ENCODE peak calls at places on chromosomes 11 and 22, in five cellular contexts. One of them, this sample, is unnamed.

GRCh38 chr22:45502215-45503070 is at the start of gene FBLN1:
- DNase-seq in fibroblast of lung: peak
- DNase-seq in brain microvascular endothelial cell: no peak
- DNase-seq in right lobe of liver: peak
- DNase-seq in tibial artery: no peak
- DNase-seq in this sample: peak

GRCh38 chr22:26573026-26573662 is 16.8 kb downstream of the TPST2 start:
- DNase-seq in fibroblast of lung: peak
- DNase-seq in brain microvascular endothelial cell: no peak
- DNase-seq in right lobe of liver: peak
- DNase-seq in tibial artery: peak
- DNase-seq in this sample: no peak

GRCh38 chr11:46363455-46363920 is 16.2 kb downstream of the DGKZ start:
- DNase-seq in right lobe of liver: no peak
- DNase-seq in tibial artery: no peak
- DNase-seq in fibroblast of lung: peak
- DNase-seq in brain microvascular endothelial cell: peak
- DNase-seq in this sample: peak

GRCh38 chr22:46584081-46584903 is 35.9 kb upstream of the GRAMD4 start:
- DNase-seq in fibroblast of lung: peak
- DNase-seq in right lobe of liver: peak
- DNase-seq in brain microvascular endothelial cell: peak
- DNase-seq in tibial artery: no peak
- DNase-seq in this sample: no peak

GRCh38 chr11:64331569-64332371 is 8.2 kb upstream of the CCDC88B start:
- DNase-seq in fibroblast of lung: peak
- DNase-seq in right lobe of liver: peak
- DNase-seq in brain microvascular endothelial cell: peak
- DNase-seq in tibial artery: peak
- DNase-seq in this sample: peak

GRCh38 chr11:77203901-77204755 is 76.1 kb downstream of the MYO7A start:
- DNase-seq in fibroblast of lung: no peak
- DNase-seq in brain microvascular endothelial cell: no peak
- DNase-seq in right lobe of liver: no peak
- DNase-seq in tibial artery: no peak
- DNase-seq in this sample: no peak

GRCh38 chr22:22684605-22685561 is 40.5 kb downstream of the GGTLC2 start:
- DNase-seq in tibial artery: no peak
- DNase-seq in right lobe of liver: peak
- DNase-seq in brain microvascular endothelial cell: peak
- DNase-seq in fibroblast of lung: peak
- DNase-seq in this sample: no peak

GRCh38 chr22:20312396-20313191 is 7.3 kb downstream of the DGCR6L start:
- DNase-seq in right lobe of liver: peak
- DNase-seq in fibroblast of lung: no peak
- DNase-seq in tibial artery: no peak
- DNase-seq in brain microvascular endothelial cell: no peak
- DNase-seq in this sample: no peak

GRCh38 chr22:37195921-37196320 is 7.9 kb upstream of the C1QTNF6 start:
- DNase-seq in tibial artery: peak
- DNase-seq in right lobe of liver: no peak
- DNase-seq in brain microvascular endothelial cell: no peak
- DNase-seq in fibroblast of lung: peak
- DNase-seq in this sample: no peak

GRCh38 chr22:43510226-43511070 is 98.6 kb downstream of the MPPED1 start:
- DNase-seq in tibial artery: no peak
- DNase-seq in right lobe of liver: peak
- DNase-seq in brain microvascular endothelial cell: no peak
- DNase-seq in fibroblast of lung: no peak
- DNase-seq in this sample: no peak

GRCh38 chr11:11993814-11994213 is 14.6 kb downstream of the DKK3 start:
- DNase-seq in fibroblast of lung: peak
- DNase-seq in brain microvascular endothelial cell: peak
- DNase-seq in tibial artery: no peak
- DNase-seq in right lobe of liver: no peak
- DNase-seq in this sample: peak

GRCh38 chr11:57200937-57201336 is 19.2 kb downstream of the LRRC55 start:
- DNase-seq in brain microvascular endothelial cell: no peak
- DNase-seq in fibroblast of lung: no peak
- DNase-seq in right lobe of liver: no peak
- DNase-seq in tibial artery: no peak
- DNase-seq in this sample: no peak

GRCh38 chr11:85889676-85890579 is 34.7 kb downstream of the CCDC83 start:
- DNase-seq in brain microvascular endothelial cell: peak
- DNase-seq in tibial artery: no peak
- DNase-seq in fibroblast of lung: peak
- DNase-seq in right lobe of liver: no peak
- DNase-seq in this sample: peak

GRCh38 chr11:42161886-42162285 is 702.4 kb upstream of the LRRC4C start:
- DNase-seq in right lobe of liver: no peak
- DNase-seq in fibroblast of lung: peak
- DNase-seq in brain microvascular endothelial cell: peak
- DNase-seq in tibial artery: no peak
- DNase-seq in this sample: no peak

GRCh38 chr11:1086171-1087102 is 11.8 kb downstream of the MUC2 start:
- DNase-seq in tibial artery: no peak
- DNase-seq in brain microvascular endothelial cell: no peak
- DNase-seq in fibroblast of lung: no peak
- DNase-seq in right lobe of liver: peak
- DNase-seq in this sample: no peak

GRCh38 chr11:129733981-129734380 is 81.7 kb upstream of the TMEM45B start:
- DNase-seq in tibial artery: no peak
- DNase-seq in brain microvascular endothelial cell: no peak
- DNase-seq in right lobe of liver: no peak
- DNase-seq in fibroblast of lung: no peak
- DNase-seq in this sample: no peak

GRCh38 chr11:12284321-12285050 is 92.9 kb upstream of the PARVA start:
- DNase-seq in brain microvascular endothelial cell: peak
- DNase-seq in fibroblast of lung: peak
- DNase-seq in right lobe of liver: no peak
- DNase-seq in tibial artery: no peak
- DNase-seq in this sample: no peak

GRCh38 chr11:45596571-45596970 is 68.9 kb downstream of the CHST1 start:
- DNase-seq in fibroblast of lung: no peak
- DNase-seq in tibial artery: no peak
- DNase-seq in brain microvascular endothelial cell: no peak
- DNase-seq in right lobe of liver: no peak
- DNase-seq in this sample: no peak

GRCh38 chr22:43876866-43877509 is 14.7 kb upstream of the SULT4A1 start:
- DNase-seq in fibroblast of lung: no peak
- DNase-seq in brain microvascular endothelial cell: no peak
- DNase-seq in tibial artery: no peak
- DNase-seq in right lobe of liver: no peak
- DNase-seq in this sample: no peak

GRCh38 chr11:44645832-44646231 is 80.4 kb downstream of the CD82 start:
- DNase-seq in fibroblast of lung: no peak
- DNase-seq in brain microvascular endothelial cell: no peak
- DNase-seq in tibial artery: no peak
- DNase-seq in right lobe of liver: no peak
- DNase-seq in this sample: no peak

GRCh38 chr22:23073506-23074229 is 3.3 kb downstream of the GNAZ start:
- DNase-seq in right lobe of liver: peak
- DNase-seq in tibial artery: no peak
- DNase-seq in fibroblast of lung: no peak
- DNase-seq in brain microvascular endothelial cell: no peak
- DNase-seq in this sample: no peak

GRCh38 chr11:115930886-115931537 is 426.8 kb upstream of the CADM1 start:
- DNase-seq in tibial artery: no peak
- DNase-seq in right lobe of liver: no peak
- DNase-seq in brain microvascular endothelial cell: no peak
- DNase-seq in fibroblast of lung: peak
- DNase-seq in this sample: no peak

GRCh38 chr11:87187930-87188329 is 150.2 kb downstream of the TMEM135 start:
- DNase-seq in fibroblast of lung: no peak
- DNase-seq in tibial artery: no peak
- DNase-seq in brain microvascular endothelial cell: no peak
- DNase-seq in right lobe of liver: no peak
- DNase-seq in this sample: no peak

GRCh38 chr11:61150656-61151544 is 10.3 kb downstream of the VPS37C start:
- DNase-seq in brain microvascular endothelial cell: no peak
- DNase-seq in fibroblast of lung: no peak
- DNase-seq in right lobe of liver: peak
- DNase-seq in tibial artery: no peak
- DNase-seq in this sample: no peak

GRCh38 chr11:129731316-129731715 is 84.3 kb upstream of the TMEM45B start:
- DNase-seq in fibroblast of lung: no peak
- DNase-seq in tibial artery: no peak
- DNase-seq in brain microvascular endothelial cell: no peak
- DNase-seq in right lobe of liver: peak
- DNase-seq in this sample: peak

DNA sequence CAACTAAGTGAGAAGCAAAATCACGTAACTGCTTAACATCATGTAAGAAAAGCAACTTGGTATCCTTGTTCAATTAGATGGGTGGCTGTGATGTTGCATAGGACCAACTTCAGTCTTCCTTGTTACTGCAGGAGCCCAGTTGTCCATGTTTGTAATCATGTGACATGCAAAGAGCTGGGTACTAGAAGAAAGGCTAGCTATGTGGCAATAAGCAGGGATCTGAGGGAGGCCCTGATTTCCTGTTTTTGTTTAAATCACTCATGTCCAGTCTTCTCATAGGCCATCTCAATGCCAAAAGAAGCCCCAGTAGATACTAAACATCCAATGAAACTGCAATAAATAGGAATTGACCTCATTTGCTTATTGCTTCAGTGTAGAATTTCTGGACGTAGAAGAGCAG is 140.7 kb upstream of the ARHGAP20 start:
- DNase-seq in right lobe of liver: no peak
- DNase-seq in brain microvascular endothelial cell: no peak
- DNase-seq in fibroblast of lung: no peak
- DNase-seq in tibial artery: no peak
- DNase-seq in this sample: no peak
- H3K27ac ChIP-seq in right lobe of liver: no peak
- H3K27ac ChIP-seq in brain microvascular endothelial cell: no peak
- H3K27ac ChIP-seq in fibroblast of lung: no peak
- H3K27ac ChIP-seq in tibial artery: no peak
- H3K27ac ChIP-seq in this sample: no peak

GRCh38 chr22:29550005-29550404 is 3.6 kb downstream of the THOC5 start:
- DNase-seq in tibial artery: no peak
- DNase-seq in brain microvascular endothelial cell: no peak
- DNase-seq in right lobe of liver: no peak
- DNase-seq in fibroblast of lung: no peak
- DNase-seq in this sample: no peak

GRCh38 chr22:29559853-29560252 is 6.3 kb upstream of the THOC5 start:
- DNase-seq in tibial artery: no peak
- DNase-seq in right lobe of liver: no peak
- DNase-seq in brain microvascular endothelial cell: no peak
- DNase-seq in fibroblast of lung: no peak
- DNase-seq in this sample: no peak

GRCh38 chr22:29559030-29559429 is 5.5 kb upstream of the THOC5 start:
- DNase-seq in right lobe of liver: no peak
- DNase-seq in fibroblast of lung: no peak
- DNase-seq in tibial artery: no peak
- DNase-seq in brain microvascular endothelial cell: no peak
- DNase-seq in this sample: no peak

GRCh38 chr22:29553391-29554224 is at the start of gene THOC5:
- DNase-seq in right lobe of liver: peak
- DNase-seq in tibial artery: peak
- DNase-seq in fibroblast of lung: peak
- DNase-seq in brain microvascular endothelial cell: peak
- DNase-seq in this sample: peak

GRCh38 chr22:29555065-29555644 is 1.6 kb upstream of the THOC5 start:
- DNase-seq in right lobe of liver: peak
- DNase-seq in tibial artery: no peak
- DNase-seq in brain microvascular endothelial cell: no peak
- DNase-seq in fibroblast of lung: no peak
- DNase-seq in this sample: no peak
- H3K27ac ChIP-seq in right lobe of liver: peak
- H3K27ac ChIP-seq in tibial artery: no peak
- H3K27ac ChIP-seq in brain microvascular endothelial cell: no peak
- H3K27ac ChIP-seq in fibroblast of lung: no peak
- H3K27ac ChIP-seq in this sample: peak

GRCh38 chr11:108226036-108226435 is 3.2 kb downstream of the ATM start:
- DNase-seq in tibial artery: no peak
- DNase-seq in fibroblast of lung: no peak
- DNase-seq in brain microvascular endothelial cell: no peak
- DNase-seq in right lobe of liver: no peak
- DNase-seq in this sample: no peak
- H3K27ac ChIP-seq in tibial artery: no peak
- H3K27ac ChIP-seq in fibroblast of lung: no peak
- H3K27ac ChIP-seq in brain microvascular endothelial cell: no peak
- H3K27ac ChIP-seq in right lobe of liver: peak
- H3K27ac ChIP-seq in this sample: no peak

DNA sequence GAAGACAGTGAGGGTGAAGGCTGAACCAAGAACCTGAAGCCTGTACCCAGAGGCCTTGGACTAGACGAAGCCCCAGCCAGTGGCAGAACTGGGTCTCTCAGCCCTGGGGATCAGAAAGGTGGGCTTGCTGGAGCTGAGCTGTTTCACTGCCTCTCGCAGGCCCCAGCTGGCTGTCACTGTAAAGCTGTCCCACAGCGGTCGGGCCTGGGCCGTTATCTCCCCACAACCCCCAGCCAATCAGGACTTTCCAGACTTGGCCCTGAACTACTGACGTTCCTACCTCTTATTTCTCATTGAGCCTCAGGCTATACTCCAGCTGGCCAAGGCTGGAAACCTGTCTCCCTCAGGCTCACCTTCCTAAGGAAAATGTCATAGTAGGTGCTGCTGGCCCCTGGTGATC is 4.1 kb downstream of the PPP1CA start:
- DNase-seq in brain microvascular endothelial cell: no peak
- DNase-seq in tibial artery: no peak
- DNase-seq in right lobe of liver: no peak
- DNase-seq in fibroblast of lung: no peak
- DNase-seq in this sample: no peak
- H3K27ac ChIP-seq in brain microvascular endothelial cell: no peak
- H3K27ac ChIP-seq in tibial artery: no peak
- H3K27ac ChIP-seq in right lobe of liver: no peak
- H3K27ac ChIP-seq in fibroblast of lung: no peak
- H3K27ac ChIP-seq in this sample: peak

DNA sequence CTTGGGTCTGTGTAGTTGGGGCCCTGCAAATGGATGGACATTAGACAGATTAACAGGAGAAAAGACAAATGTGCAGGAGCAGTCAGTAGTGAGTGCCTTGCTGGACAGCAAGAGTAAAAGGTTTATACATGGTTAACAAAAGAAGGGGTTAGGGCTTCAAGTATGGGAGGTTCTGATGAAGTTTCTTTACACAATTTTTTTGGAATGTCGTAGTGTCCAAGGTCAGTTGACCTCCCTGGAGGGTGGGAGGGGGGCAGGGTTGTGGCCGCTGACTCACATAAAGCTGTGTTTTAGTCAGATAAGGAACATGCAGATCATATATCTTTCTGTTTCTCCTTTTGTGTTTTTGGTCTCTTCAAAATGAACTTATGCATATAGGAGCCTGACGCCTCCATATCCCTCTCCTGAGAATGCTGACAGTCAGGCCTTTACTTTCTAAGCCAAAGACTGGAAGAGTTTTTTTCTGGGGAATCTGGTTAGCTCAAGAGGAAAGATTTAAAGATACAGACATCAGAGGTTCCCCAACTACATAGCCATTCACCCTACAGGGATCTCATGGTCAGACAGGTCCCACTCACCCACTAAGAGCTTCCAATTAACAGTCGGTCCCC is 134.3 kb downstream of the NECTIN1 start:
- DNase-seq in brain microvascular endothelial cell: peak
- DNase-seq in fibroblast of lung: peak
- DNase-seq in right lobe of liver: no peak
- DNase-seq in tibial artery: peak
- DNase-seq in this sample: no peak
- H3K27ac ChIP-seq in brain microvascular endothelial cell: no peak
- H3K27ac ChIP-seq in fibroblast of lung: peak
- H3K27ac ChIP-seq in right lobe of liver: no peak
- H3K27ac ChIP-seq in tibial artery: no peak
- H3K27ac ChIP-seq in this sample: no peak